ENCODE peak calls at places on chromosome 10, in four cellular contexts. X is HepG2, K is esophagus squamous epithelium, G is suprapubic skin. R is an unnamed sample. For H3K4me1, the result is how much of the 10 kb centered on the place peaks cover.

GRCh38 chr10:129800-130199 is 5.5 kb upstream of the ZMYND11 start:
- DNase-seq in X (no peak), K (no peak), G (no peak), R (no peak)

GRCh38 chr10:133096616-133097269 is 9.0 kb downstream of the ADGRA1 start:
- DNase-seq in X (no peak), K (no peak), G (no peak), R (no peak)

GRCh38 chr10:14556285-14556956 is 218.3 kb downstream of the FAM107B start:
- DNase-seq in X (peak), K (no peak), G (no peak), R (no peak)

GRCh38 chr10:55144001-55144400 is 343.0 kb upstream of the PCDH15 start:
- DNase-seq in X (no peak), K (no peak), G (no peak), R (no peak)

GRCh38 chr10:3527144-3527543 is 257.9 kb downstream of the KLF6 start:
- DNase-seq in X (no peak), K (no peak), G (no peak), R (no peak)

GRCh38 chr10:76308946-76309529 is 877.6 kb downstream of the LRMDA start:
- DNase-seq in X (no peak), K (no peak), G (no peak), R (no peak)

GRCh38 chr10:126014309-126014708 is 117.9 kb downstream of the FANK1 start:
- DNase-seq in X (no peak), K (no peak), G (no peak), R (no peak)

GRCh38 chr10:59965899-59966650 is 59.7 kb upstream of the CCDC6 start:
- DNase-seq in X (no peak), K (no peak), G (no peak), R (no peak)

GRCh38 chr10:12179616-12180015 is 16.1 kb downstream of the NUDT5 start:
- DNase-seq in X (no peak), K (no peak), G (no peak), R (no peak)

GRCh38 chr10:29314726-29315125 is 25.9 kb downstream of the LYZL1 start:
- DNase-seq in X (no peak), K (no peak), G (no peak), R (no peak)

GRCh38 chr10:91409069-91409868 is 875 bp upstream of the HECTD2 start:
- DNase-seq in X (peak), K (peak), G (peak), R (peak)

GRCh38 chr10:111206521-111206920 is 129.7 kb downstream of the ADRA2A start:
- DNase-seq in X (no peak), K (no peak), G (no peak), R (no peak)

GRCh38 chr10:76324283-76324682 is 892.9 kb downstream of the LRMDA start:
- DNase-seq in X (no peak), K (no peak), G (peak), R (peak)

GRCh38 chr10:73732426-73732825 is 11.7 kb upstream of the SEC24C start:
- DNase-seq in X (no peak), K (no peak), G (no peak), R (no peak)

GRCh38 chr10:79137404-79137803 is 68.6 kb downstream of the ZMIZ1 start:
- DNase-seq in X (no peak), K (no peak), G (no peak), R (no peak)

GRCh38 chr10:79136227-79137005 is 67.7 kb downstream of the ZMIZ1 start:
- DNase-seq in X (no peak), K (no peak), G (no peak), R (no peak)

GRCh38 chr10:79138449-79139123 is 69.8 kb downstream of the ZMIZ1 start:
- DNase-seq in X (no peak), K (no peak), G (no peak), R (no peak)

GRCh38 chr10:79139124-79139835 is 70.5 kb downstream of the ZMIZ1 start:
- DNase-seq in X (no peak), K (no peak), G (no peak), R (no peak)

GRCh38 chr10:79137826-79138225 is 69.1 kb downstream of the ZMIZ1 start:
- DNase-seq in X (no peak), K (no peak), G (no peak), R (no peak)
- TF ChIP-seq POLR2A in X (no peak), K (no peak), G (no peak), R (no peak)

GRCh38 chr10:71237843-71238623 is 25.7 kb downstream of the UNC5B start:
- DNase-seq in X (no peak), K (no peak), G (no peak), R (no peak)
- H3K4me1 ChIP-seq in X (under half), K (half or more), G (half or more), R (under half)

GRCh38 chr10:63143984-63144383 is 10.9 kb downstream of the NRBF2 start:
- DNase-seq in X (no peak), K (no peak), G (no peak), R (no peak)
- H3K4me3 ChIP-seq in X (no peak), K (no peak), G (no peak), R (no peak)

DNA sequence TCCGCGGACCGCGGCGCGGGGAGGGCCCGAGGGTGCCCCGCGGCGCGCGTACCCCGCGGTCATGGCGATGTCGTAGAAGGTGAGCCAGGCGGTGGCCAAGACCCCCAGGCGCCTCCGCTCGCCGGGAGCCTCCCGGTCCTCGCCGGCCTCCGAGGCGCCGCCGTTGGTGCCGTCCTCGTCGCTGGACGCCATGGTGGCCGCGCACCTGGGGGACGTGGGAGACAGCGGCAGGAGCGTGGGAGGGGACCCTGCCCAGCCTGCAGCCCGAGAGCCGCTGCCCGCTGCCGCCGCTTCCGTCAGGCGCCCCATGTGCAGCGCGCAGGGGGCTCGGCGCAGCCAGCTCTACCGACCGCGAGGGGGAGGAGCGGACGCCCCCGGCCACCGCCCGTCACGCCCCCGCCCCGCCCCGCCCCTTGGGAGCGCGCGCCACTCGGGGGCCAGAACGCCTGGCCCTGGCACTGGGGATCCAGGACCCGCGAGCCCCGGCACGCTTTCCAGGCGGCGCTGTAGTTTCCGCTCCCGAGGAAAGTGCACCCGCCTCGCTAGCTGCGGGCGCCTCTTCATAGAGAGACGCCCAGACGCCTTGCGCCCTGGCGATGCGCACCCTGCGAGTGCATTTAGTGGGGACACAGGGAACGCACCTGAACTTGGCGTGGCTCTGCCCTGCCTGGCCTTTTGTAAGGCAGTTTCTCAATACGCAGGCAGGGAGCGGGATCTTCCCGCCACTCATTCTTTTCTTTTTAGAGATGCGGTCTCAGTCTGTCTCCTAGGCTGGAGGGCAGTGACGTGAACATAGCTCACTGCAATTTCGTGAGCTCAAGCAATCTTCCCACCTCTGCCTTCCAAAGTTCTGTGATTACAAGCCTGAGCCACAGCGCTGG is at the start of gene HACD1:
- DNase-seq in X (peak), K (no peak), G (peak), R (peak)
- TF ChIP-seq POLR2A in X (peak), K (no peak), G (no peak), R (no peak)

GRCh38 chr10:5891009-5891408 is 966 bp downstream of the FBH1 start:
- DNase-seq in X (no peak), K (no peak), G (peak), R (no peak)
- H3K4me1 ChIP-seq in X (half or more), K (under half), G (under half), R (under half)

GRCh38 chr10:42755028-42755451 is 27.6 kb upstream of the BMS1 start:
- DNase-seq in X (no peak), K (no peak), G (no peak), R (no peak)
- H3K4me3 ChIP-seq in X (no peak), K (peak), G (peak), R (peak)

GRCh38 chr10:71772832-71773220 is 494 bp downstream of the VSIR start:
- DNase-seq in X (no peak), K (no peak), G (no peak), R (no peak)

GRCh38 chr10:71771821-71772617 is 1.3 kb downstream of the VSIR start:
- DNase-seq in X (no peak), K (no peak), G (no peak), R (peak)

GRCh38 chr10:71771204-71771603 is 2.1 kb downstream of the VSIR start:
- DNase-seq in X (no peak), K (no peak), G (no peak), R (no peak)

GRCh38 chr10:71774916-71775702 is 1.8 kb upstream of the VSIR start:
- DNase-seq in X (no peak), K (no peak), G (no peak), R (no peak)

DNA sequence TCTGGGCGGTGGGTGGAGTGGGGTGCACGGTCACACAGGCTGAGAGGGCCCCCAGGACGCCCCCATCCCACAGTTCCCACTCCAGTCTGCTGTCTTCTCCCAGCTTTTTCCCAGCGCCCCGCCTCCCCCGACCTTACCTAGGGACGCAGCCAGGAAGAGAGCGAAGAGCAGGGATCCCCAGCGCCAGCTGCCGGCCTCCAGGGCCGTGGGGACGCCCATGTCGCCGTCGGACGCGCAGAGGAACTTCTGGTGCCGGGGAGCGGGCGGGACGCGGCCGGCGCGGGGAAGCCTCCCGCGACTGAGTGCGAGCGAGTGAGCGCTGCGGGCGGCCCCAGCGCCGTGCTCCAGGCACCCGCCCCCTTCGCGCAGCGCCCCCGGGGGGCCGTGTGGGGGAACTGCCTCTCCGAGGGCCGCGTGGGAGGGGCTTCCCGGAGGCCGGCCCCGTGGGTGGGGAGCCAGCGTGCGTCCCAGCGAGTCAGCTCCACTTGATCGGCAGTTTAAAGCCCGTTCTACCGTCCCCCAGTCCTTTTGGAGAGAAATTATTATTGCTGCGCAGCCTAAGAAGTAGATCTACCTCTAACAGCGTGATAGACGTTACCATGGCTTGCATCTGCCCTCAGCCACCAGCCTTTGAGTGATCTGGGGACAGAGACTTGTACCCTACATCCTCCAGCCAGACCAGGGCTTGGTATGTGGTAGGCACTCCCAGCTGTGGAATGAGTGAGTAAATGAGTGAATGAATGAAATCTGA is at the start of gene VSIR:
- DNase-seq in X (peak), K (peak), G (peak), R (peak)
- TF ChIP-seq POLR2A in X (no peak), K (peak), G (peak), R (peak)